ENCODE peak calls at places on chromosomes 12 and 14, in four cellular contexts. K is IMR-90, G is mesendoderm, S is H1. N is an unnamed sample.

GRCh38 chr14:100369019-100369418 is 45.9 kb downstream of the SLC25A47 start:
- DNase-seq in S (no peak), K (no peak), G (peak; percentile 26), N (no peak)

GRCh38 chr14:67644428-67644827 is 24.7 kb downstream of the ARG2 start:
- DNase-seq in G (no peak), K (peak; percentile 28), S (no peak), N (no peak)

GRCh38 chr12:131511803-131512564 is 198.9 kb upstream of the SFSWAP start:
- DNase-seq in K (no peak), S (no peak), G (no peak), N (no peak)

GRCh38 chr12:29546000-29546399 is 48.5 kb upstream of the OVCH1 start:
- DNase-seq in K (peak; percentile 18), G (peak; percentile 42), S (no peak), N (peak; percentile 48)

GRCh38 chr14:49940805-49941421 is 48.0 kb downstream of the ARF6 start:
- DNase-seq in S (no peak), G (no peak), K (peak; percentile 64), N (no peak)

GRCh38 chr12:20415013-20415412 is 46.7 kb downstream of the PDE3A start:
- DNase-seq in G (no peak), S (no peak), K (no peak), N (no peak)

GRCh38 chr12:52581481-52581880 is 7.8 kb upstream of the KRT74 start:
- DNase-seq in S (no peak), G (no peak), K (peak; percentile 10), N (no peak)

GRCh38 chr12:12121022-12121421 is 50.3 kb downstream of the BCL2L14 start:
- DNase-seq in S (no peak), G (no peak), K (no peak), N (no peak)

GRCh38 chr12:61916856-61917255 is 343.3 kb upstream of the USP15 start:
- DNase-seq in S (no peak), K (no peak), G (peak; percentile 42), N (no peak)

GRCh38 chr12:48999371-49000131 is at the start of gene DDN:
- DNase-seq in S (peak; percentile 72), G (no peak), K (peak; percentile 52), N (peak; percentile 61)

GRCh38 chr12:86735851-86736250 is 479.7 kb upstream of the MGAT4C start:
- DNase-seq in G (no peak), K (no peak), S (no peak), N (no peak)

GRCh38 chr12:8697120-8697475 is 693 bp upstream of the RIMKLB start:
- DNase-seq in K (peak; percentile 27), S (no peak), G (peak; percentile 81), N (peak; percentile 50)
- H2BK15ac ChIP-seq in K (no peak overlapping the region), S (peak overlapping the region; percentile 61), G (no peak overlapping the region), N (no peak overlapping the region)

GRCh38 chr12:88056571-88056970 is 27.4 kb upstream of the C12orf50 start:
- DNase-seq in S (no peak), K (no peak), G (no peak), N (no peak)
- H3K56ac ChIP-seq in S (no peak overlapping the region), K (no peak overlapping the region), G (no peak overlapping the region), N (no peak overlapping the region)

GRCh38 chr12:121932176-121932536 is 13.8 kb downstream of the CFAP251 start:
- DNase-seq in S (no peak), G (no peak), K (no peak), N (no peak)

GRCh38 chr12:121937654-121938053 is 19.3 kb downstream of the CFAP251 start:
- DNase-seq in S (no peak), K (no peak), G (no peak), N (no peak)

GRCh38 chr12:121932914-121933521 is 14.6 kb downstream of the CFAP251 start:
- DNase-seq in K (no peak), S (no peak), G (peak; percentile 76), N (no peak)

GRCh38 chr12:121933522-121934317 is 15.3 kb downstream of the CFAP251 start:
- DNase-seq in G (peak; percentile 93), S (no peak), K (peak; percentile 42), N (peak; percentile 87)

GRCh38 chr12:121934318-121934682 is 15.9 kb downstream of the CFAP251 start:
- DNase-seq in G (no peak), K (peak; percentile 15), S (no peak), N (no peak)
- H2BK15ac ChIP-seq in G (no peak overlapping the region), K (peak overlapping the region; percentile 61), S (no peak overlapping the region), N (no peak overlapping the region)

GRCh38 chr12:53586745-53587144 is 39.4 kb downstream of the ATF7 start:
- DNase-seq in K (peak; percentile 63), G (no peak), S (no peak), N (no peak)
- H3K56ac ChIP-seq in K (no peak overlapping the region), G (no peak overlapping the region), S (no peak overlapping the region), N (no peak overlapping the region)

N was measured in H9.